ENCODE peak calls at places on chromosomes 16 and 17, in six cellular contexts. One of them, this sample, is unnamed.

GRCh38 chr17:48486557-48486956 is 44.3 kb downstream of the HOXB1 start:
- DNase-seq in pons: no peak
- DNase-seq in omental fat pad: no peak
- DNase-seq in HTR-8/SVneo: peak
- DNase-seq in activated T-helper 1 cell treated with anti-CD3 and anti-CD28 coated beads, Interleukin-2, amount 50 U/mL, for 16 hours: no peak
- DNase-seq in NCI-H460: no peak
- DNase-seq in this sample: no peak

GRCh38 chr16:56013962-56014552 is 138.9 kb upstream of the CES5A start:
- DNase-seq in NCI-H460: peak
- DNase-seq in HTR-8/SVneo: no peak
- DNase-seq in omental fat pad: no peak
- DNase-seq in pons: peak
- DNase-seq in activated T-helper 1 cell treated with anti-CD3 and anti-CD28 coated beads, Interleukin-2, amount 50 U/mL, for 16 hours: peak
- DNase-seq in this sample: peak

GRCh38 chr17:81277421-81277820 is 17.7 kb downstream of the SLC38A10 start:
- DNase-seq in HTR-8/SVneo: no peak
- DNase-seq in pons: peak
- DNase-seq in NCI-H460: no peak
- DNase-seq in omental fat pad: no peak
- DNase-seq in activated T-helper 1 cell treated with anti-CD3 and anti-CD28 coated beads, Interleukin-2, amount 50 U/mL, for 16 hours: no peak
- DNase-seq in this sample: peak

GRCh38 chr17:32960815-32961214 is 30.8 kb upstream of the SPACA3 start:
- DNase-seq in pons: no peak
- DNase-seq in activated T-helper 1 cell treated with anti-CD3 and anti-CD28 coated beads, Interleukin-2, amount 50 U/mL, for 16 hours: no peak
- DNase-seq in NCI-H460: no peak
- DNase-seq in HTR-8/SVneo: no peak
- DNase-seq in omental fat pad: no peak
- DNase-seq in this sample: no peak

GRCh38 chr16:14300631-14301149 is 229.6 kb downstream of the MRTFB start:
- DNase-seq in omental fat pad: no peak
- DNase-seq in NCI-H460: peak
- DNase-seq in pons: peak
- DNase-seq in activated T-helper 1 cell treated with anti-CD3 and anti-CD28 coated beads, Interleukin-2, amount 50 U/mL, for 16 hours: no peak
- DNase-seq in HTR-8/SVneo: peak
- DNase-seq in this sample: peak

GRCh38 chr16:7182510-7183109 is 150.0 kb upstream of the RBFOX1 start:
- DNase-seq in pons: no peak
- DNase-seq in NCI-H460: no peak
- DNase-seq in activated T-helper 1 cell treated with anti-CD3 and anti-CD28 coated beads, Interleukin-2, amount 50 U/mL, for 16 hours: no peak
- DNase-seq in HTR-8/SVneo: no peak
- DNase-seq in omental fat pad: no peak
- DNase-seq in this sample: no peak

GRCh38 chr17:48791128-48792032 is 25.6 kb downstream of the TTLL6 start:
- DNase-seq in activated T-helper 1 cell treated with anti-CD3 and anti-CD28 coated beads, Interleukin-2, amount 50 U/mL, for 16 hours: no peak
- DNase-seq in omental fat pad: peak
- DNase-seq in pons: peak
- DNase-seq in HTR-8/SVneo: peak
- DNase-seq in NCI-H460: peak
- DNase-seq in this sample: peak

GRCh38 chr16:65842067-65842466 is 524.4 kb upstream of the CDH5 start:
- DNase-seq in omental fat pad: no peak
- DNase-seq in pons: no peak
- DNase-seq in activated T-helper 1 cell treated with anti-CD3 and anti-CD28 coated beads, Interleukin-2, amount 50 U/mL, for 16 hours: no peak
- DNase-seq in NCI-H460: no peak
- DNase-seq in HTR-8/SVneo: no peak
- DNase-seq in this sample: no peak

GRCh38 chr16:50821586-50821985 is 79.7 kb downstream of the CYLD start:
- DNase-seq in omental fat pad: no peak
- DNase-seq in activated T-helper 1 cell treated with anti-CD3 and anti-CD28 coated beads, Interleukin-2, amount 50 U/mL, for 16 hours: no peak
- DNase-seq in NCI-H460: no peak
- DNase-seq in pons: no peak
- DNase-seq in HTR-8/SVneo: no peak
- DNase-seq in this sample: no peak

GRCh38 chr16:27726621-27727275 is 176.8 kb downstream of the KATNIP start:
- DNase-seq in activated T-helper 1 cell treated with anti-CD3 and anti-CD28 coated beads, Interleukin-2, amount 50 U/mL, for 16 hours: no peak
- DNase-seq in HTR-8/SVneo: no peak
- DNase-seq in NCI-H460: peak
- DNase-seq in pons: no peak
- DNase-seq in omental fat pad: no peak
- DNase-seq in this sample: no peak

GRCh38 chr17:2854662-2855061 is 58.4 kb downstream of the RAP1GAP2 start:
- DNase-seq in NCI-H460: no peak
- DNase-seq in omental fat pad: no peak
- DNase-seq in HTR-8/SVneo: no peak
- DNase-seq in activated T-helper 1 cell treated with anti-CD3 and anti-CD28 coated beads, Interleukin-2, amount 50 U/mL, for 16 hours: no peak
- DNase-seq in pons: no peak
- DNase-seq in this sample: no peak

GRCh38 chr17:75009139-75009724 is 3.2 kb upstream of the MRPL58 start:
- DNase-seq in NCI-H460: no peak
- DNase-seq in activated T-helper 1 cell treated with anti-CD3 and anti-CD28 coated beads, Interleukin-2, amount 50 U/mL, for 16 hours: no peak
- DNase-seq in omental fat pad: no peak
- DNase-seq in HTR-8/SVneo: no peak
- DNase-seq in pons: no peak
- DNase-seq in this sample: no peak

GRCh38 chr16:86953631-86954465 is 363.3 kb downstream of the C16orf95 start:
- DNase-seq in omental fat pad: no peak
- DNase-seq in NCI-H460: no peak
- DNase-seq in activated T-helper 1 cell treated with anti-CD3 and anti-CD28 coated beads, Interleukin-2, amount 50 U/mL, for 16 hours: no peak
- DNase-seq in HTR-8/SVneo: no peak
- DNase-seq in pons: no peak
- DNase-seq in this sample: no peak

GRCh38 chr17:30580916-30581315 is 103.7 kb downstream of the GOSR1 start:
- DNase-seq in pons: no peak
- DNase-seq in HTR-8/SVneo: no peak
- DNase-seq in NCI-H460: no peak
- DNase-seq in omental fat pad: no peak
- DNase-seq in activated T-helper 1 cell treated with anti-CD3 and anti-CD28 coated beads, Interleukin-2, amount 50 U/mL, for 16 hours: no peak
- DNase-seq in this sample: no peak

This sample was measured in globus pallidus.